ENCODE peak calls at places on chromosomes 16 and 17, in five cellular contexts. S, A, D, M and V are unnamed samples.

GRCh38 chr16:25633549-25633948 is 58.2 kb upstream of the HS3ST4 start:
- DNase-seq in M (no peak), D (no peak), S (peak; percentile 1), A (peak; percentile 2), V (no peak)

GRCh38 chr17:5135726-5136579 is 20.1 kb downstream of the USP6 start:
- DNase-seq in A (no peak), M (no peak), D (no peak), S (no peak), V (no peak)

GRCh38 chr17:48751733-48752398 is 23.3 kb upstream of the HOXB13 start:
- DNase-seq in D (no peak), A (no peak), S (no peak), M (no peak), V (no peak)

GRCh38 chr16:79988721-79989220 is 388.2 kb upstream of the MAF start:
- DNase-seq in A (no peak), M (no peak), D (no peak), S (peak; percentile 6), V (no peak)

GRCh38 chr16:76201385-76201784 is 75.8 kb upstream of the CNTNAP4 start:
- DNase-seq in M (no peak), D (no peak), A (no peak), S (no peak), V (no peak)

GRCh38 chr17:59492091-59492451 is 73.3 kb upstream of the DHX40 start:
- DNase-seq in S (no peak), A (no peak), D (no peak), M (no peak), V (no peak)

GRCh38 chr16:78570409-78571141 is 471.1 kb downstream of the WWOX start:
- DNase-seq in M (no peak), S (no peak), D (no peak), A (no peak), V (no peak)

GRCh38 chr17:82103588-82104451 is 5.8 kb upstream of the FASN start:
- DNase-seq in S (no peak), D (no peak), M (no peak), A (no peak), V (no peak)

GRCh38 chr17:44829558-44830358 is at the start of gene GJC1:
- DNase-seq in D (no peak), A (no peak), M (no peak), S (peak; percentile 70), V (no peak)

GRCh38 chr16:85303354-85303883 is 191.1 kb upstream of the CIBAR2 start:
- DNase-seq in M (peak; percentile 62), S (no peak), A (peak; percentile 67), D (peak; percentile 9), V (peak; percentile 80)

GRCh38 chr16:66904846-66905632 is 13.6 kb downstream of the CDH16 start:
- DNase-seq in D (no peak), M (no peak), S (no peak), A (no peak), V (no peak)

GRCh38 chr17:76735006-76735405 is 2.1 kb downstream of the SRSF2 start:
- DNase-seq in S (peak; percentile 52), D (no peak), M (no peak), A (no peak), V (no peak)

GRCh38 chr16:75377971-75378386 is 55.3 kb downstream of the CFDP1 start:
- DNase-seq in A (no peak), M (no peak), D (no peak), S (peak; percentile 91), V (peak; percentile 4)

GRCh38 chr16:75584108-75584507 is 17.9 kb downstream of the GABARAPL2 start:
- DNase-seq in A (no peak), D (no peak), S (no peak), M (no peak), V (no peak)

GRCh38 chr16:85211247-85211910 is 99.1 kb upstream of the CIBAR2 start:
- DNase-seq in M (no peak), D (no peak), S (peak; percentile 75), A (no peak), V (no peak)

GRCh38 chr17:78117027-78117981 is 11.3 kb downstream of the TMC6 start:
- DNase-seq in M (no peak), D (peak; percentile 40), A (no peak), S (no peak), V (no peak)

GRCh38 chr16:56613706-56614105 is 5.3 kb downstream of the MT2A start:
- DNase-seq in A (no peak), S (no peak), D (no peak), M (no peak), V (no peak)

GRCh38 chr16:80607204-80607603 is 66.4 kb downstream of the DYNLRB2 start:
- DNase-seq in A (no peak), S (no peak), M (no peak), D (no peak), V (no peak)